ENCODE peak calls at places on chromosome 18, in six cellular contexts. M, V, T, U, Q and K are unnamed samples.

GRCh38 chr18:39862341-39862740 is 2092.7 kb upstream of the PIK3C3 start:
- DNase-seq in M (no peak), V (peak), T (no peak), U (peak), Q (peak), K (no peak)

GRCh38 chr18:70373062-70373519 is 84.2 kb downstream of the SOCS6 start:
- DNase-seq in M (no peak), V (peak), T (no peak), U (peak), Q (peak), K (no peak)

GRCh38 chr18:51342815-51343214 is 145.3 kb upstream of the MEX3C start:
- DNase-seq in M (no peak), V (peak), T (no peak), U (peak), Q (peak), K (no peak)

GRCh38 chr18:7921938-7922587 is 354.9 kb downstream of the PTPRM start:
- DNase-seq in M (no peak), V (peak), T (no peak), U (peak), Q (peak), K (no peak)

GRCh38 chr18:2657788-2658458 is 2.4 kb downstream of the SMCHD1 start:
- DNase-seq in M (no peak), V (peak), T (peak), U (peak), Q (peak), K (no peak)

GRCh38 chr18:63974991-63975390 is 5.1 kb downstream of the SERPINB8 start:
- DNase-seq in M (no peak), V (peak), T (peak), U (peak), Q (peak), K (no peak)

GRCh38 chr18:43271593-43272432 is 5.5 kb downstream of the SYT4 start:
- DNase-seq in M (no peak), V (peak), T (peak), U (peak), Q (peak), K (peak)

GRCh38 chr18:27860701-27861107 is 316.2 kb downstream of the CDH2 start:
- DNase-seq in M (no peak), V (peak), T (no peak), U (peak), Q (peak), K (no peak)

GRCh38 chr18:56382541-56382940 is 255.9 kb downstream of the TXNL1 start:
- DNase-seq in M (no peak), V (peak), T (no peak), U (peak), Q (no peak), K (no peak)

GRCh38 chr18:78903436-78904178 is 76.0 kb upstream of the SALL3 start:
- DNase-seq in M (peak), V (no peak), T (no peak), U (no peak), Q (no peak), K (no peak)

GRCh38 chr18:60047556-60047955 is 147.8 kb downstream of the PMAIP1 start:
- DNase-seq in M (no peak), V (no peak), T (no peak), U (peak), Q (peak), K (no peak)

GRCh38 chr18:79058007-79058406 is 11.2 kb upstream of the ATP9B start:
- DNase-seq in M (no peak), V (no peak), T (no peak), U (no peak), Q (no peak), K (no peak)

GRCh38 chr18:31116853-31117595 is 14.8 kb upstream of the DSC2 start:
- DNase-seq in M (no peak), V (no peak), T (no peak), U (no peak), Q (no peak), K (no peak)

GRCh38 chr18:79515331-79515730 is 119.6 kb downstream of the NFATC1 start:
- DNase-seq in M (peak), V (no peak), T (no peak), U (no peak), Q (no peak), K (no peak)

GRCh38 chr18:62327977-62328376 is 2.9 kb downstream of the TNFRSF11A start:
- DNase-seq in M (no peak), V (no peak), T (no peak), U (no peak), Q (no peak), K (no peak)

GRCh38 chr18:1053654-1054315 is 149.1 kb downstream of the ADCYAP1 start:
- DNase-seq in M (no peak), V (no peak), T (no peak), U (peak), Q (no peak), K (no peak)

GRCh38 chr18:9941108-9941507 is 27.3 kb downstream of the VAPA start:
- DNase-seq in M (no peak), V (no peak), T (no peak), U (no peak), Q (no peak), K (no peak)

GRCh38 chr18:49926076-49926745 is 112.9 kb upstream of the ACAA2 start:
- DNase-seq in M (no peak), V (no peak), T (no peak), U (peak), Q (peak), K (no peak)

GRCh38 chr18:49020621-49021021 is 69.9 kb upstream of the SMAD7 start:
- DNase-seq in M (no peak), V (no peak), T (no peak), U (peak), Q (no peak), K (no peak)

GRCh38 chr18:8003878-8004675 is 437.0 kb downstream of the PTPRM start:
- DNase-seq in M (no peak), V (peak), T (no peak), U (peak), Q (peak), K (no peak)

GRCh38 chr18:79740741-79741700 is 56.7 kb upstream of the KCNG2 start:
- DNase-seq in M (no peak), V (no peak), T (no peak), U (no peak), Q (no peak), K (no peak)

GRCh38 chr18:36706313-36706881 is 122.4 kb downstream of the TPGS2 start:
- DNase-seq in M (no peak), V (no peak), T (no peak), U (peak), Q (peak), K (no peak)

GRCh38 chr18:76314496-76314895 is 180.5 kb downstream of the ZNF516 start:
- DNase-seq in M (no peak), V (no peak), T (no peak), U (no peak), Q (no peak), K (no peak)

GRCh38 chr18:25351280-25351772 is 640 bp downstream of the ZNF521 start:
- DNase-seq in M (no peak), V (no peak), T (no peak), U (no peak), Q (no peak), K (no peak)

GRCh38 chr18:63253428-63254372 is 65.9 kb downstream of the BCL2 start:
- DNase-seq in M (no peak), V (peak), T (no peak), U (peak), Q (peak), K (no peak)

GRCh38 chr18:30862900-30863299 is 179.6 kb downstream of the DSC3 start:
- DNase-seq in M (no peak), V (no peak), T (no peak), U (no peak), Q (no peak), K (no peak)

GRCh38 chr18:13136056-13136688 is 82.4 kb upstream of the LDLRAD4 start:
- DNase-seq in M (no peak), V (no peak), T (no peak), U (peak), Q (no peak), K (no peak)

GRCh38 chr18:61127714-61128485 is 205.3 kb upstream of the CDH20 start:
- DNase-seq in M (no peak), V (no peak), T (no peak), U (no peak), Q (no peak), K (no peak)

GRCh38 chr18:68316636-68317035 is 398.3 kb downstream of the TMX3 start:
- DNase-seq in M (no peak), V (peak), T (no peak), U (peak), Q (peak), K (no peak)

GRCh38 chr18:3095921-3096320 is 83.0 kb upstream of the LPIN2 start:
- DNase-seq in M (no peak), V (no peak), T (no peak), U (no peak), Q (no peak), K (no peak)

GRCh38 chr18:79787527-79788095 is 10.1 kb upstream of the KCNG2 start:
- DNase-seq in M (no peak), V (no peak), T (no peak), U (no peak), Q (no peak), K (no peak)

GRCh38 chr18:26097563-26097962 is 7.2 kb upstream of the SS18 start:
- DNase-seq in M (no peak), V (no peak), T (no peak), U (no peak), Q (no peak), K (no peak)

GRCh38 chr18:48781041-48781989 is 169.4 kb downstream of the SMAD7 start:
- DNase-seq in M (peak), V (peak), T (no peak), U (peak), Q (peak), K (peak)

GRCh38 chr18:59210311-59210710 is 9.6 kb upstream of the GRP start:
- DNase-seq in M (no peak), V (no peak), T (no peak), U (no peak), Q (no peak), K (no peak)

DNA sequence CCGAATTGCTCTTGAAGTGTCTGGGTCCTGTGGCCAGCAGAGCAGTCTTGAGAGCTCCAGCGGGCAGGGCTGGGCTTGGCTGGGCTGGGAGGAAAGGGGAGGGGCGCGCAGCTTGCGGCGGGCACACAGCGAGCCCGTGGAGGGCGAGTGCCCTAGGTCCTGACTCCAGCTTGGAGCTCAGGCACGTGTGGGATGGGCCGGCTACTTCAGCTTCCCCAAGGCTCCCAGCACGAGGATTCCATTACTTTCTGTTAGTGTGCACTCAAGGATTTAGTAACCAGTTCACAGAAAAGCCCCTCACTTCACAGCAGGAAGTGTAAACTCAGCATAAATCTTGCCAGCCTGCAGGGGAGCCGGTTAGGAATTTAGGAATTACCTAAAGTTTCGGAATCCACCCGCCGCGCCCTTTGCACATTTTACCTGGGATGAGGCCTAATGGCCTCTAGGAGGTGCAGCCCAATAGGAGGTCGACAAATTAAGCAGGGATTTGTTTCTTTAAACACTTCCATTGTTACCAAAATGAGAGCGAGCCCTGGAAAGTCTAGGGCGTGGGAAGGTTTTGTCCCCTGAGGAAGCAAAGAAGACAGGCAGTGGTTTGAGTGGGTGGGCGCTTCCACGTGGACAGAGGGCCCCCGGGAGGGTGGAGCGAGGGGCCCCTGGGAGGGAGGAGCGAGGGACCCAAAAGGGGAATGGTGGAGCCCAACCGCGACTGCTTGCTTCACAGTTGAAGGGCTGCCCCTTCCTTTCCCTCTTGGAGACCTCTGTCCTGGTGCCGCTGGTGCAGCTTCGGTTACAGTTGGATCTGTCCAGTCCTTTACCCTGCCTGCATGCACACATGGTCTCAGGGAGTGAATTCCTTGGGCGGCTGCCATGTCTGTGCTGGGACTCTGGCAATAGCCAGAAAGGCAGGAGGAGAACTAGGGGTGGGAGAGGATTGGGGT is 93.3 kb downstream of the CTAGE1 start:
- DNase-seq in M (no peak), V (peak), T (no peak), U (peak), Q (peak), K (peak)
- TF ChIP-seq CTCF in M (peak), V (peak), T (no peak), U (peak), Q (peak), K (peak)

GRCh38 chr18:4200399-4200798 is 254.7 kb downstream of the DLGAP1 start:
- DNase-seq in M (no peak), V (no peak), T (no peak), U (no peak), Q (no peak), K (no peak)
- TF ChIP-seq CTCF in M (no peak), V (no peak), T (no peak), U (no peak), Q (no peak), K (no peak)

GRCh38 chr18:35477974-35478373 is 19.8 kb downstream of the INO80C start:
- DNase-seq in M (no peak), V (no peak), T (no peak), U (no peak), Q (no peak), K (no peak)
- TF ChIP-seq CTCF in M (no peak), V (no peak), T (no peak), U (no peak), Q (no peak), K (no peak)

GRCh38 chr18:53566622-53567021 is 657.8 kb downstream of the MBD2 start:
- DNase-seq in M (no peak), V (no peak), T (no peak), U (no peak), Q (no peak), K (no peak)

DNA sequence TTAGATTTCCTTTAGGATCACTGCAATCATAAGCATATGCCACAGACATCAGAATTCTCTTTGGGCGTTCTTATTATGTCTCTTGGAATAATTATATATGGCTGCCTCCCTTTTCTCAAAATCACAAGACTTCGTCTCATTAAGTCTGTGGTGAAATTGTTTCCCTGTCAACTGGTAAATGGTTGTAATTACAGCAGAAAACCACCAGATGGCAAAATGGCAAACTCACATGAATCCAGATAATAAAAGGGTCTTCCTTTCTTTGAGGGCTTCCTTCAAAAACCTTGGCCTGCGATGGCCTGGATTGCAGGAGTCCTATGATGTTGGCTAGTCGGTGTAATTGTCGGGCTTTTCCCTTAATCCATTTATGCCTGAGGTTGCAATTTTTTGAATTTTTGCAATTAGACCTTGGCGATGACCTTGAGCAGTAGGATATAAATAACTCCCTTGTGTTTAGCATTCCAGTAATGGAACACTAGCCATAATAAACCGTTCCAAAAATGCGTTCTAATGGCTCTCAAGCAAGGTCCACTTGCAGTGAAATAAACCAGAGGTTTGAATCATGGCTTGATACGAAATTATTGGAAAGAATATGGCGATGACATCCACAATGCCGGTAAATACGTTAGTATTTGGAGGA is 656.4 kb downstream of the MBD2 start:
- DNase-seq in M (no peak), V (peak), T (peak), U (peak), Q (peak), K (peak)
- TF ChIP-seq CTCF in M (peak), V (peak), T (peak), U (peak), Q (peak), K (peak)

GRCh38 chr18:12060182-12060870 is 33.3 kb upstream of the ANKRD62 start:
- DNase-seq in M (no peak), V (no peak), T (peak), U (no peak), Q (no peak), K (no peak)

GRCh38 chr18:12059334-12060181 is 34.1 kb upstream of the ANKRD62 start:
- DNase-seq in M (no peak), V (no peak), T (peak), U (no peak), Q (no peak), K (no peak)

GRCh38 chr18:12056884-12057402 is 36.7 kb upstream of the ANKRD62 start:
- DNase-seq in M (no peak), V (no peak), T (no peak), U (no peak), Q (no peak), K (no peak)

GRCh38 chr18:12056034-12056883 is 37.4 kb upstream of the ANKRD62 start:
- DNase-seq in M (peak), V (no peak), T (no peak), U (no peak), Q (no peak), K (no peak)

GRCh38 chr18:12057419-12058039 is 36.1 kb upstream of the ANKRD62 start:
- DNase-seq in M (no peak), V (no peak), T (no peak), U (no peak), Q (no peak), K (no peak)
- TF ChIP-seq CTCF in M (no peak), V (no peak), T (peak), U (no peak), Q (no peak), K (peak)